ENCODE peak calls at places on chromosomes 5 and 9, in four cellular contexts. C, Z, W and U are unnamed samples.

GRCh38 chr9:24939099-24939850 is 393.6 kb upstream of the IZUMO3 start:
- DNase-seq in C (no peak), W (no peak), Z (no peak), U (no peak)

GRCh38 chr9:2605246-2605645 is 16.3 kb upstream of the VLDLR start:
- DNase-seq in W (no peak), Z (no peak), C (no peak), U (no peak)

GRCh38 chr5:143251946-143252345 is 151.5 kb downstream of the NR3C1 start:
- DNase-seq in W (no peak), Z (no peak), C (no peak), U (no peak)

GRCh38 chr5:10676224-10676623 is 84.8 kb downstream of the DAP start:
- DNase-seq in C (no peak), W (no peak), Z (no peak), U (no peak)

GRCh38 chr9:76592105-76593010 is 133.4 kb downstream of the GCNT1 start:
- DNase-seq in C (no peak), Z (peak), W (no peak), U (no peak)

GRCh38 chr9:38708759-38709158 is 11.2 kb downstream of the FAM240B start:
- DNase-seq in Z (peak), C (no peak), W (no peak), U (no peak)

GRCh38 chr5:142828797-142829535 is 58.8 kb downstream of the ARHGAP26 start:
- DNase-seq in W (no peak), Z (no peak), C (no peak), U (no peak)

GRCh38 chr9:127397722-127398647 is 1.0 kb downstream of the SLC2A8 start:
- DNase-seq in Z (no peak), W (no peak), C (peak), U (peak)

GRCh38 chr9:33162721-33163311 is 4.3 kb downstream of the B4GALT1 start:
- DNase-seq in W (no peak), C (no peak), Z (peak), U (no peak)

GRCh38 chr9:138023394-138024124 is 146.0 kb downstream of the CACNA1B start:
- DNase-seq in C (no peak), W (no peak), Z (no peak), U (no peak)

GRCh38 chr9:23736293-23736692 is 89.7 kb downstream of the ELAVL2 start:
- DNase-seq in Z (no peak), C (no peak), W (no peak), U (no peak)

GRCh38 chr9:76894198-76894597 is 11.7 kb downstream of the PRUNE2 start:
- DNase-seq in Z (no peak), W (no peak), C (no peak), U (no peak)

GRCh38 chr5:73902327-73903051 is 276.5 kb downstream of the ARHGEF28 start:
- DNase-seq in Z (peak), W (peak), C (peak), U (no peak)

GRCh38 chr5:35876922-35877321 is 20.2 kb downstream of the IL7R start:
- DNase-seq in Z (peak), C (no peak), W (no peak), U (no peak)

GRCh38 chr9:69379250-69379982 is 54.4 kb downstream of the ENTREP1 start:
- DNase-seq in C (no peak), Z (peak), W (no peak), U (no peak)

GRCh38 chr9:37591775-37592107 is 656 bp downstream of the TOMM5 start:
- DNase-seq in W (no peak), C (no peak), Z (no peak), U (no peak)

GRCh38 chr5:138792181-138792808 is 39.1 kb downstream of the CTNNA1 start:
- DNase-seq in W (no peak), C (no peak), Z (no peak), U (no peak)

GRCh38 chr9:71487046-71487445 is 281.3 kb downstream of the CEMIP2 start:
- DNase-seq in C (no peak), Z (no peak), W (no peak), U (no peak)

GRCh38 chr9:136255166-136255538 is 9.5 kb upstream of the QSOX2 start:
- DNase-seq in C (no peak), Z (peak), W (no peak), U (no peak)

GRCh38 chr5:172413601-172414000 is 40.7 kb downstream of the SH3PXD2B start:
- DNase-seq in C (no peak), Z (peak), W (no peak), U (no peak)

GRCh38 chr5:100777680-100778281 is 125.3 kb downstream of the ST8SIA4 start:
- DNase-seq in C (peak), Z (peak), W (peak), U (no peak)

GRCh38 chr5:66796306-66797292 is 200.4 kb downstream of the MAST4 start:
- DNase-seq in Z (peak), C (no peak), W (no peak), U (no peak)

GRCh38 chr5:149153751-149154610 is 12.7 kb downstream of the ABLIM3 start:
- DNase-seq in Z (peak), W (no peak), C (no peak), U (no peak)

GRCh38 chr5:96037128-96037527 is 75.5 kb upstream of the ELL2 start:
- DNase-seq in Z (peak), C (no peak), W (no peak), U (no peak)

GRCh38 chr5:67234671-67235176 is 38.1 kb upstream of the CD180 start:
- DNase-seq in Z (peak), W (no peak), C (no peak), U (no peak)

GRCh38 chr5:113480243-113480642 is 8.0 kb downstream of the MCC start:
- DNase-seq in C (no peak), Z (peak), W (no peak), U (no peak)

GRCh38 chr5:115530426-115530825 is 14.1 kb downstream of the FEM1C start:
- DNase-seq in Z (peak), W (no peak), C (no peak), U (no peak)

GRCh38 chr5:52269853-52270252 is 517.9 kb upstream of the ITGA1 start:
- DNase-seq in W (no peak), C (no peak), Z (no peak), U (no peak)

GRCh38 chr5:68243681-68244080 is 28.1 kb downstream of the PIK3R1 start:
- DNase-seq in W (no peak), Z (no peak), C (no peak), U (no peak)

GRCh38 chr5:136084698-136085097 is 47.9 kb upstream of the SMAD5 start:
- DNase-seq in Z (peak), W (no peak), C (no peak), U (no peak)

GRCh38 chr5:135921388-135921787 is 25.7 kb upstream of the IL9 start:
- DNase-seq in Z (peak), W (no peak), C (no peak), U (no peak)

GRCh38 chr5:15664961-15665360 is 165.0 kb downstream of the FBXL7 start:
- DNase-seq in C (no peak), W (no peak), Z (peak), U (no peak)

GRCh38 chr5:74499236-74499635 is 141.3 kb downstream of the ENC1 start:
- DNase-seq in W (no peak), Z (no peak), C (no peak), U (no peak)

GRCh38 chr9:19133549-19134345 is 6.5 kb upstream of the PLIN2 start:
- DNase-seq in Z (no peak), C (no peak), W (no peak), U (no peak)

GRCh38 chr5:135850231-135850630 is 15.8 kb downstream of the SLC25A48 start:
- DNase-seq in C (no peak), W (no peak), Z (no peak), U (no peak)

GRCh38 chr9:136665111-136665703 is 2.5 kb downstream of the EGFL7 start:
- DNase-seq in W (no peak), C (no peak), Z (no peak), U (no peak)

GRCh38 chr9:128420651-128421473 is at the start of gene CERCAM:
- DNase-seq in W (no peak), Z (peak), C (peak), U (peak)

GRCh38 chr5:159441441-159441840 is 111.2 kb upstream of the IL12B start:
- DNase-seq in Z (no peak), W (peak), C (no peak), U (no peak)
- TF ChIP-seq CTCF in Z (peak), W (peak), C (peak), U (no peak)

DNA sequence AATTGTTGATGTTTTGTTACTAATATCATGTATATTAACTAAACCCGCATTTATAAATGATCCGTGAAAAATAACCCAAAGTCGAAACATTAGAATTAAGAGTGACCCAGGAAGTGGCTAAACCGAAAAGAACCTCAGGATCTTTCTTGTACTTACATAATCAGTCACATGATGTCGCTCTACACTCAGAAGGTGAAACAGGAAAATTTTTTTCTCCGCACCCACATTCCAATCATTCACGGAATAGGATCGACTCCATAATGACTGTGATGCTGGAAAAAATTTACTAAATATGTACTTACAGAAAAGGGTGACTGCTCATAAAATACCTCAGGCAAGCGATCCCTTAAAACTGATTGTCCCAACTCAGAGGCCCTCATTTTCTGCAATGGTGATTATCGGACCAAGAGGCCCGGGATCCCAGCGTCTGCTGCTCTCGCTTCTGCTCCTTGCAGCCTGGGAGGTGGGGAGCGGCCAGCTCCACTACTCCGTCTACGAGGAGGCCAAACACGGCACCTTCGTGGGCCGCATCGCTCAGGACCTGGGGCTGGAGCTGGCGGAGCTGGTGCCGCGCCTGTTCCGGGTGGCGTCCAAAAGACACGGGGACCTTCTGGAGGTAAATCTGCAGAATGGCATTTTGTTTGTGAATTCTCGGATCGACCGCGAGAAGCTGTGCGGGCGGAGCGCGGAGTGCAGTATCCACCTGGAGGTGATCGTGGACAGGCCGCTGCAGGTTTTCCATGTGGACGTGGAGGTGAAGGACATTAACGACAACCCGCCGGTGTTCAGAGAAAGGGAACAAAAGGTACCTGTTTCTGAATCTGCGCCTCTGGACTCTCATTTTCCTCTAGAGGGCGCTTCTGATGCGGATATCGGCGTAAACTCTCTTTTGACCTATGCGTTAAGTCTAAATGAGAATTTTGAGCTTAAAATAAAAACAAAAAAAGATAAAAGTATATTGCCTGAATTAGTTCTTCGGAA is at the start of gene PCDHA12:
- DNase-seq in W (no peak), Z (no peak), C (no peak), U (no peak)
- TF ChIP-seq CTCF in W (peak), Z (no peak), C (no peak), U (no peak)

DNA sequence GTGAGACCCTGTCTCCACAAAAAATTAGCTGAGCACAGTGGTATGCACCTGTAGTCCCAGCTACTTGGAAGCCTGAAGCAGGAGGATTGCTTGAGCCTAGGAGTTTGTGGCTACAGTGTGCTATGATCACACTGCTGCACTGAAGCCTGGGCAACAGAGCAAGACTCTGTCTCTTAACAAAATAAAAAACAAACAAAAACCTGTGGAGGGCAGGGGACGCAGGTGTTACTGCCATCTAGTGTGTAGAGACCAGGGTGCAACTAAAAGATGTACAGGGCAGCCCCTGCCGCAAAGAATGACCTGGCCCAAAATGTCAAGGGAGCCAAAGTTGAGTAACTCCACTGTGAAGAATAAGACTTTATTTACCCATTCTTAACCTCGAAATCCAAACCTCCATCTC is 27.1 kb downstream of the ASPN start:
- DNase-seq in C (no peak), W (peak), Z (no peak), U (no peak)
- TF ChIP-seq CTCF in C (peak), W (peak), Z (peak), U (no peak)

GRCh38 chr5:180115326-180116076 is 43.9 kb upstream of the RNF130 start:
- DNase-seq in W (no peak), Z (no peak), C (no peak), U (no peak)

GRCh38 chr5:180116077-180116375 is 44.5 kb upstream of the RNF130 start:
- DNase-seq in W (no peak), C (no peak), Z (no peak), U (no peak)

GRCh38 chr5:180118391-180118791 is 46.8 kb upstream of the RNF130 start:
- DNase-seq in W (no peak), Z (no peak), C (no peak), U (peak)

GRCh38 chr5:180117378-180117725 is 45.8 kb upstream of the RNF130 start:
- DNase-seq in Z (no peak), W (no peak), C (no peak), U (no peak)

GRCh38 chr5:180116441-180117377 is 45.1 kb upstream of the RNF130 start:
- DNase-seq in Z (no peak), W (no peak), C (no peak), U (no peak)
- TF ChIP-seq CTCF in Z (no peak), W (peak), C (no peak), U (no peak)

DNA sequence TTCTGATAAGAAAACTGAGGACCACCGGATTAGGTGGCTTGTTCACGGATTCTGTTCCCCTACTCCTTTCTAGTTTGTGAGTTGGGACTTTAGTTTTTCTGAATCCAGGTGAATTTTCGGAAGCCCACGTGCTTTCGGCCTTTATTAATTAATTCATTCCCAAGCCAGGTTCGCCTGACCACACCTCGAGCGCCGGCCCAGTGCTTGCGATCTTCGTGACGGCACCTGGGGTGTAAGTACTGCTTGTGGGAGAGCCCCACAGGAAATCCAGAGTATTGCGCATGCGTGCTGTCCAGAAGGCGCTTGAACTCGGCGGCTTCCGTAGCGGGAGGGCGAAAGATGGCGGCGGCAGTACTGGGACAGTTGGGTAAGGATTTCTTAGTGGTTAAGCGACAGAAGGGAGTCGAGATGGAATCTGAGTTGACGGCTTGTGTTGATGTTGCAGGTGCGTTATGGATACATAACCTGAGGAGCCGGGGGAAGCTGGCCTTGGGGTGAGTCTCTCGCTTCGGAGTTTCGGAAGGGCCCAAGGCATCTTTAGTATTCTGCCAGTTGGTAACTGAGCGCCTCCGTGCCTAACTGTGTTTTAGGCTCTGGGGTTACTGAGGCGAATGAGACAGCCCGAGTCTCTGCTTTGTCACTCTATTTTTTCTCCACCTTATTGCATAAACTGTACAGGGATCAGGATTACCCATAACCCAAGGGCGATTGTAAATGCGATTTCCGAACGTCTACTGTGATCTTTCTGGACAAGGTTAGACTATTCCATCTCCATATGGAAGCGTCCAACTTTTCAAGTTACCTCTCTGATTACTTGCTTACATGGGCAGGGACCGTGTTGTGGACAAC is at the start of gene MRPL22:
- DNase-seq in C (peak), W (peak), Z (peak), U (peak)
- TF ChIP-seq CTCF in C (no peak), W (no peak), Z (no peak), U (no peak)